ENCODE peak calls at places on chromosome 1, in six cellular contexts. One of them, this sample, is unnamed.
A peak's percentile ranks its signal among the peaks of the same experiment; 100 is the strongest.

GRCh38 chr1:218557731-218558130 is 212.6 kb downstream of the TGFB2 start:
- DNase-seq in IMR-90: no peak
- DNase-seq in mammary epithelial cell: peak; percentile 61
- DNase-seq in sigmoid colon: peak; percentile 63
- DNase-seq in keratinocyte: no peak
- DNase-seq in body of pancreas: peak; percentile 56
- DNase-seq in this sample: no peak

GRCh38 chr1:7784492-7785071 is 491 bp downstream of the PER3 start:
- DNase-seq in keratinocyte: no peak
- DNase-seq in body of pancreas: peak; percentile 49
- DNase-seq in IMR-90: no peak
- DNase-seq in sigmoid colon: peak; percentile 79
- DNase-seq in mammary epithelial cell: no peak
- DNase-seq in this sample: no peak

GRCh38 chr1:29801561-29801973 is 565.2 kb downstream of the PTPRU start:
- DNase-seq in body of pancreas: no peak
- DNase-seq in IMR-90: no peak
- DNase-seq in sigmoid colon: no peak
- DNase-seq in mammary epithelial cell: no peak
- DNase-seq in keratinocyte: no peak
- DNase-seq in this sample: no peak

GRCh38 chr1:229230893-229231753 is 39.8 kb upstream of the RAB4A start:
- DNase-seq in IMR-90: no peak
- DNase-seq in sigmoid colon: peak; percentile 61
- DNase-seq in keratinocyte: peak; percentile 80
- DNase-seq in mammary epithelial cell: peak; percentile 86
- DNase-seq in body of pancreas: no peak
- DNase-seq in this sample: no peak

GRCh38 chr1:150807257-150807637 is 813 bp downstream of the CTSK start:
- DNase-seq in IMR-90: no peak
- DNase-seq in body of pancreas: no peak
- DNase-seq in keratinocyte: no peak
- DNase-seq in sigmoid colon: no peak
- DNase-seq in mammary epithelial cell: no peak
- DNase-seq in this sample: peak; percentile 66

GRCh38 chr1:160226623-160227022 is 21.4 kb downstream of the PEA15 start:
- DNase-seq in IMR-90: no peak
- DNase-seq in body of pancreas: no peak
- DNase-seq in mammary epithelial cell: no peak
- DNase-seq in sigmoid colon: no peak
- DNase-seq in keratinocyte: no peak
- DNase-seq in this sample: no peak

GRCh38 chr1:38242506-38242905 is 195.9 kb upstream of the POU3F1 start:
- DNase-seq in sigmoid colon: no peak
- DNase-seq in body of pancreas: no peak
- DNase-seq in keratinocyte: no peak
- DNase-seq in IMR-90: no peak
- DNase-seq in mammary epithelial cell: no peak
- DNase-seq in this sample: no peak

GRCh38 chr1:248740876-248741275 is 14.7 kb downstream of the LYPD8 start:
- DNase-seq in IMR-90: no peak
- DNase-seq in sigmoid colon: no peak
- DNase-seq in keratinocyte: no peak
- DNase-seq in mammary epithelial cell: no peak
- DNase-seq in body of pancreas: no peak
- DNase-seq in this sample: no peak

GRCh38 chr1:39297534-39297933 is 93.0 kb downstream of the MACF1 start:
- DNase-seq in mammary epithelial cell: no peak
- DNase-seq in body of pancreas: no peak
- DNase-seq in sigmoid colon: no peak
- DNase-seq in keratinocyte: no peak
- DNase-seq in IMR-90: peak; percentile 68
- DNase-seq in this sample: no peak

GRCh38 chr1:21302747-21303715 is 12.8 kb upstream of the ECE1 start:
- DNase-seq in body of pancreas: no peak
- DNase-seq in keratinocyte: no peak
- DNase-seq in sigmoid colon: peak; percentile 76
- DNase-seq in mammary epithelial cell: peak; percentile 76
- DNase-seq in IMR-90: peak; percentile 93
- DNase-seq in this sample: peak; percentile 67

GRCh38 chr1:40981702-40982448 is 2.4 kb downstream of the CTPS1 start:
- DNase-seq in mammary epithelial cell: no peak
- DNase-seq in body of pancreas: no peak
- DNase-seq in sigmoid colon: no peak
- DNase-seq in keratinocyte: no peak
- DNase-seq in IMR-90: no peak
- DNase-seq in this sample: peak; percentile 60

GRCh38 chr1:224517171-224517570 is 82.6 kb upstream of the WDR26 start:
- DNase-seq in sigmoid colon: no peak
- DNase-seq in IMR-90: peak; percentile 8
- DNase-seq in keratinocyte: no peak
- DNase-seq in body of pancreas: no peak
- DNase-seq in mammary epithelial cell: no peak
- DNase-seq in this sample: no peak

GRCh38 chr1:225467193-225468020 is 39.6 kb upstream of the LBR start:
- DNase-seq in sigmoid colon: peak; percentile 87
- DNase-seq in body of pancreas: no peak
- DNase-seq in IMR-90: no peak
- DNase-seq in mammary epithelial cell: no peak
- DNase-seq in keratinocyte: no peak
- DNase-seq in this sample: no peak

GRCh38 chr1:229538945-229539344 is 19.6 kb downstream of the ABCB10 start:
- DNase-seq in body of pancreas: no peak
- DNase-seq in mammary epithelial cell: peak; percentile 77
- DNase-seq in IMR-90: no peak
- DNase-seq in keratinocyte: no peak
- DNase-seq in sigmoid colon: no peak
- DNase-seq in this sample: no peak

GRCh38 chr1:185017338-185017737 is 28.0 kb upstream of the RNF2 start:
- DNase-seq in body of pancreas: no peak
- DNase-seq in sigmoid colon: no peak
- DNase-seq in mammary epithelial cell: peak; percentile 90
- DNase-seq in keratinocyte: no peak
- DNase-seq in IMR-90: peak; percentile 94
- DNase-seq in this sample: peak; percentile 74

GRCh38 chr1:155068599-155068998 is 5.1 kb downstream of the EFNA4 start:
- DNase-seq in keratinocyte: no peak
- DNase-seq in IMR-90: no peak
- DNase-seq in mammary epithelial cell: no peak
- DNase-seq in sigmoid colon: no peak
- DNase-seq in body of pancreas: no peak
- DNase-seq in this sample: no peak

GRCh38 chr1:2250721-2251281 is 22.7 kb downstream of the SKI start:
- DNase-seq in sigmoid colon: no peak
- DNase-seq in IMR-90: no peak
- DNase-seq in body of pancreas: no peak
- DNase-seq in keratinocyte: no peak
- DNase-seq in mammary epithelial cell: no peak
- DNase-seq in this sample: no peak

GRCh38 chr1:2304921-2305681 is 77.0 kb downstream of the SKI start:
- DNase-seq in sigmoid colon: peak; percentile 91
- DNase-seq in mammary epithelial cell: no peak
- DNase-seq in IMR-90: no peak
- DNase-seq in keratinocyte: no peak
- DNase-seq in body of pancreas: no peak
- DNase-seq in this sample: no peak

GRCh38 chr1:243726792-243727502 is 123.1 kb downstream of the AKT3 start:
- DNase-seq in mammary epithelial cell: no peak
- DNase-seq in sigmoid colon: no peak
- DNase-seq in body of pancreas: no peak
- DNase-seq in keratinocyte: no peak
- DNase-seq in IMR-90: no peak
- DNase-seq in this sample: no peak
- H3K4me1 ChIP-seq in mammary epithelial cell: peaks cover 13% of the 10 kb centered on the region
- H3K4me1 ChIP-seq in sigmoid colon: peaks cover 17% of the 10 kb centered on the region
- H3K4me1 ChIP-seq in body of pancreas: no peaks in the 10 kb centered on the region
- H3K4me1 ChIP-seq in keratinocyte: no peaks in the 10 kb centered on the region
- H3K4me1 ChIP-seq in IMR-90: peaks cover 4% of the 10 kb centered on the region
- H3K4me1 ChIP-seq in this sample: no peaks in the 10 kb centered on the region

GRCh38 chr1:152679454-152679853 is 4.4 kb downstream of the LCE2C start:
- DNase-seq in sigmoid colon: no peak
- DNase-seq in IMR-90: no peak
- DNase-seq in keratinocyte: no peak
- DNase-seq in mammary epithelial cell: no peak
- DNase-seq in body of pancreas: no peak
- DNase-seq in this sample: no peak
- H3K9me3 ChIP-seq in sigmoid colon: no peaks in the 10 kb centered on the region
- H3K9me3 ChIP-seq in IMR-90: no peaks in the 10 kb centered on the region
- H3K9me3 ChIP-seq in keratinocyte: no peaks in the 10 kb centered on the region
- H3K9me3 ChIP-seq in mammary epithelial cell: no peaks in the 10 kb centered on the region
- H3K9me3 ChIP-seq in body of pancreas: no peaks in the 10 kb centered on the region
- H3K9me3 ChIP-seq in this sample: no peaks in the 10 kb centered on the region

DNA sequence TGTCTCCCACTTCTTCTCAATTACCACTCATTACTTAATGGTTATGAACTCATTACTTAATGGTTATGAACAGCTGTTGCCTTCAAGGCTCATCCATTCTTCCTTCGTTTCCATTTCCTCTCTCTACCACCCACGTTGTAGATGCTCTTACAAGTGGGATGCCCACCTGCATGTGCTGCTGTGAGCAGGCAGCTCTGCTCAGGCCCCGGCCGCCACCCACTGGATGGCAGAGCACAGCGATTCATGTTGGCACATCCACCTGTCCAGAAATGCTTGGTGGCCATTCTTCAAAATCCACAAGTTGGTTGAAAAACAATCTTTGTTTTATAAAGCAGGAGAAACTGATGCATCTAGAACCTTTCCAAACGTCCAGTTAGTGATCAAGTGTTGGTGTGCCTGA is 14.5 kb downstream of the ATP1A1 start:
- DNase-seq in sigmoid colon: no peak
- DNase-seq in body of pancreas: no peak
- DNase-seq in mammary epithelial cell: no peak
- DNase-seq in IMR-90: no peak
- DNase-seq in keratinocyte: no peak
- DNase-seq in this sample: no peak
- H3K4me1 ChIP-seq in sigmoid colon: no peaks in the 10 kb centered on the region
- H3K4me1 ChIP-seq in body of pancreas: peaks cover 59% of the 10 kb centered on the region
- H3K4me1 ChIP-seq in mammary epithelial cell: peaks cover 11% of the 10 kb centered on the region
- H3K4me1 ChIP-seq in IMR-90: no peaks in the 10 kb centered on the region
- H3K4me1 ChIP-seq in keratinocyte: peaks cover 8% of the 10 kb centered on the region
- H3K4me1 ChIP-seq in this sample: peaks cover 3% of the 10 kb centered on the region

GRCh38 chr1:111643696-111644095 is 24.1 kb downstream of the RAP1A start:
- DNase-seq in body of pancreas: no peak
- DNase-seq in mammary epithelial cell: no peak
- DNase-seq in IMR-90: no peak
- DNase-seq in keratinocyte: no peak
- DNase-seq in sigmoid colon: no peak
- DNase-seq in this sample: no peak
- H3K9me3 ChIP-seq in body of pancreas: no peaks in the 10 kb centered on the region
- H3K9me3 ChIP-seq in mammary epithelial cell: no peaks in the 10 kb centered on the region
- H3K9me3 ChIP-seq in IMR-90: no peaks in the 10 kb centered on the region
- H3K9me3 ChIP-seq in keratinocyte: no peaks in the 10 kb centered on the region
- H3K9me3 ChIP-seq in sigmoid colon: no peaks in the 10 kb centered on the region
- H3K9me3 ChIP-seq in this sample: no peaks in the 10 kb centered on the region

DNA sequence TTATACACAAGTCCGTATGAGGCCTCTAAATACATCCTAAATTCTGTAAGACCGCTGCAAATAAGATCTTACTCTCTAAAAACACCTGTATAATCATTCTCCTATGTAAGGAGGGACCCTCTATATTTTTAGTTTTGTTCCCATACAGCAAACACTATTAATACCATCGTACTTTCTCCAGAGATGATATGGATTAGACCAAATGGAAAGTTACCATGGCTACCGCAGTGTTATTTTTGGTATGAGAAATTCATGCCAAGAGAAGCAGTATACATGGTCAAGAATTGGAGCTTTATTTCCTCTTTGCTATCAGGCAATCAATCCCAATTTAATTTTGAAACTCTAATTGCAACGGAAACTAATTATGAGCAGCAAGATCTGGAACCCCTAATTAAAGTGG is 70.0 kb downstream of the BCAR3 start:
- DNase-seq in IMR-90: no peak
- DNase-seq in keratinocyte: no peak
- DNase-seq in sigmoid colon: no peak
- DNase-seq in mammary epithelial cell: no peak
- DNase-seq in body of pancreas: no peak
- DNase-seq in this sample: no peak
- H3K4me1 ChIP-seq in IMR-90: peaks cover 39% of the 10 kb centered on the region
- H3K4me1 ChIP-seq in keratinocyte: peaks cover 57% of the 10 kb centered on the region
- H3K4me1 ChIP-seq in sigmoid colon: peaks cover 32% of the 10 kb centered on the region
- H3K4me1 ChIP-seq in mammary epithelial cell: peaks cover 81% of the 10 kb centered on the region
- H3K4me1 ChIP-seq in body of pancreas: peaks cover 20% of the 10 kb centered on the region
- H3K4me1 ChIP-seq in this sample: peaks cover 67% of the 10 kb centered on the region

This sample was measured in adipocyte.